ENCODE peak calls at places on chromosomes 3 and 15, in five cellular contexts. W, T, U, N and B are unnamed samples.

GRCh38 chr15:40911139-40911538 is 16.9 kb downstream of the VPS18 start:
- DNase-seq in N (peak; percentile 75), U (no peak), T (no peak), W (no peak), B (no peak)

GRCh38 chr3:173552526-173552925 is 155.0 kb downstream of the NLGN1 start:
- DNase-seq in W (no peak), U (no peak), N (no peak), T (no peak), B (no peak)

GRCh38 chr15:98174286-98174685 is 213.8 kb downstream of the ARRDC4 start:
- DNase-seq in U (no peak), W (no peak), T (no peak), N (peak; percentile 44), B (no peak)

GRCh38 chr15:78811124-78811824 is at the start of gene ADAMTS7:
- DNase-seq in T (peak; percentile 97), N (peak; percentile 95), U (no peak), W (no peak), B (peak; percentile 96)

GRCh38 chr3:16521580-16521941 is 8.1 kb upstream of the RFTN1 start:
- DNase-seq in U (no peak), T (no peak), W (no peak), N (no peak), B (no peak)

GRCh38 chr15:40084657-40085056 is 24.0 kb downstream of the BMF start:
- DNase-seq in W (no peak), N (no peak), U (no peak), T (no peak), B (no peak)

GRCh38 chr15:66101715-66102395 is 151.7 kb downstream of the MEGF11 start:
- DNase-seq in T (no peak), N (no peak), U (no peak), W (no peak), B (no peak)

GRCh38 chr3:101988591-101988990 is 139.3 kb downstream of the NFKBIZ start:
- DNase-seq in U (no peak), W (no peak), N (no peak), T (no peak), B (no peak)

GRCh38 chr15:70447927-70448698 is 315.2 kb downstream of the UACA start:
- DNase-seq in U (no peak), N (no peak), W (no peak), T (peak; percentile 81), B (no peak)

GRCh38 chr15:63452552-63453136 is 51.7 kb upstream of the USP3 start:
- DNase-seq in T (no peak), U (no peak), N (no peak), W (no peak), B (no peak)

GRCh38 chr15:58593870-58594269 is 155.6 kb downstream of the ADAM10 start:
- DNase-seq in U (no peak), W (no peak), T (no peak), N (no peak), B (no peak)

GRCh38 chr3:184145881-184146280 is 9.3 kb upstream of the DVL3 start:
- DNase-seq in W (no peak), U (no peak), T (no peak), N (no peak), B (no peak)

GRCh38 chr3:87311309-87311708 is 34.9 kb upstream of the POU1F1 start:
- DNase-seq in U (no peak), N (no peak), T (no peak), W (no peak), B (no peak)

GRCh38 chr3:78701537-78701936 is 1066.3 kb downstream of the ROBO1 start:
- DNase-seq in N (no peak), T (no peak), W (no peak), U (no peak), B (no peak)

GRCh38 chr3:157128771-157129671 is 30.9 kb downstream of the CCNL1 start:
- DNase-seq in T (no peak), U (no peak), N (no peak), W (peak; percentile 40), B (peak; percentile 38)

GRCh38 chr15:35522061-35522460 is 23.9 kb downstream of the DPH6 start:
- DNase-seq in T (no peak), U (no peak), W (no peak), N (no peak), B (no peak)

GRCh38 chr3:33229947-33230346 is 11.3 kb upstream of the SUSD5 start:
- DNase-seq in N (no peak), W (no peak), T (no peak), U (no peak), B (no peak)

GRCh38 chr15:79724312-79724711 is 172.5 kb downstream of the MTHFS start:
- DNase-seq in N (no peak), W (no peak), U (no peak), T (no peak), B (no peak)

GRCh38 chr3:4067893-4068292 is 235.3 kb upstream of the SETMAR start:
- DNase-seq in U (no peak), T (no peak), N (no peak), W (no peak), B (no peak)

GRCh38 chr3:140995881-140996280 is 54.2 kb downstream of the SLC25A36 start:
- DNase-seq in N (no peak), W (no peak), U (no peak), T (no peak), B (no peak)

GRCh38 chr3:188061133-188061532 is 92.8 kb upstream of the LPP start:
- DNase-seq in W (peak; percentile 58), U (no peak), T (no peak), N (no peak), B (peak; percentile 8)

GRCh38 chr3:153752405-153753027 is 368.7 kb upstream of the ARHGEF26 start:
- DNase-seq in N (no peak), W (no peak), T (no peak), U (no peak), B (no peak)

GRCh38 chr15:65918936-65919335 is 49.6 kb downstream of the RAB11A start:
- DNase-seq in N (no peak), W (no peak), U (no peak), T (no peak), B (no peak)

GRCh38 chr15:25860885-25861866 is 2.0 kb downstream of the ATP10A start:
- DNase-seq in T (no peak), U (no peak), W (no peak), N (no peak), B (no peak)

GRCh38 chr3:98500019-98500418 is 2.5 kb downstream of the OR5K2 start:
- DNase-seq in U (no peak), N (no peak), T (no peak), W (no peak), B (no peak)

GRCh38 chr3:52552089-52552488 is 15.7 kb downstream of the UQCC5 start:
- DNase-seq in U (no peak), T (no peak), W (no peak), N (no peak), B (peak; percentile 10)

GRCh38 chr3:173096994-173097785 is 43.8 kb downstream of the SPATA16 start:
- DNase-seq in T (no peak), N (no peak), W (no peak), U (no peak), B (peak; percentile 2)

GRCh38 chr3:69671082-69671952 is 67.9 kb upstream of the MITF start:
- DNase-seq in N (no peak), U (no peak), W (peak; percentile 8), T (peak; percentile 29), B (peak; percentile 60)

GRCh38 chr3:25532763-25533162 is 104.7 kb downstream of the RARB start:
- DNase-seq in T (peak; percentile 73), N (peak; percentile 72), W (peak; percentile 15), U (no peak), B (peak; percentile 7)

GRCh38 chr3:126113238-126113555 is 29.3 kb upstream of the SLC41A3 start:
- DNase-seq in U (no peak), T (no peak), N (peak; percentile 26), W (no peak), B (no peak)

GRCh38 chr3:138219255-138219654 is 32.2 kb downstream of the ARMC8 start:
- DNase-seq in T (no peak), W (no peak), U (no peak), N (no peak), B (no peak)

GRCh38 chr3:138220788-138221187 is 33.7 kb downstream of the ARMC8 start:
- DNase-seq in W (no peak), N (no peak), U (no peak), T (no peak), B (no peak)

GRCh38 chr3:138222888-138223287 is 35.8 kb downstream of the ARMC8 start:
- DNase-seq in U (no peak), T (no peak), W (no peak), N (no peak), B (no peak)

GRCh38 chr3:138222316-138222715 is 35.2 kb downstream of the ARMC8 start:
- DNase-seq in U (no peak), T (no peak), W (no peak), N (no peak), B (no peak)

GRCh38 chr3:138220242-138220641 is 33.1 kb downstream of the ARMC8 start:
- DNase-seq in W (no peak), T (no peak), N (no peak), U (no peak), B (no peak)
- TF ChIP-seq HDAC2 in W (no peak), T (no peak), N (no peak), U (no peak), B (no peak)

DNA sequence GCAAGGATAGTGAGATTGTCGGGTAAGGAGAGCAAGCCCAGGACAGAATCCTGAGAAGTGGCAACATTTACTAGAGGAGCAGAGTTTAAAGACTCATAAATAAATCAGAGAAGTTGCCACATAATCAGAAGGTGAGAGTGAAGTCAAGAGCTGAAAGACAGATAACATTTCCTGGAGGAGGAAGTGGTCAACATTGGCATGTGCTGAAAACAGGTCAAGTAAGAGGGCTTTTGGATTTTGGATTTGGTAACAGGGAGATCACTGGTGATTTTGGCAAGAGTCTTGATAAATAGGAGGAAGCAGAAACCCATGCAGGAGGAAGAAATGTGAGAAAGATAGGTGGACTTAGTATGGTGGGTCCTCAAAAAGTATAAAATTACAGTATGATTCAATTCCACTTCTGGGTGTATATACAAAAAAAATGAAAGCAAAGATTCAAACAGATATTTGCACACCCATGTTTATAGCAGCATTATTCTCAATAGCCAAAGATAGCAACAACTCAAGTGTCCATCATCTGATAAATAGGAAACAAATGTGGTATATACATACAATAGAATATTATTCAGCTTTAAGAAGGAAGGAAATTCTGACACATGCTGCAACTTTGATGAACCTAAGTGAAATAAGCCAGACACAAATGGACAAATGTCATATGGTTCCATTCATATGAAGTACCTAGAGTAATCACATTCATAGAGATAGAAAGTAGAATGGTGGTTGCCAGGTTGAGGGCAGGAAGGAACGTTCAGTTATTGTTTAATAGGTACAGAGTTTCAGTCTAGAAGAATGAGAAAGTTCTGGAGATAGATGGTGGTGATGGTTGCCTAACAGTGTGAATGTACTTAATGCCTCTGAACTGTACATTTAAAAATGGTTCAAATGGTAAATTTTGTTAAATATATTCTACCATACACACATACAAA is 27.3 kb upstream of the MBNL1 start:
- DNase-seq in W (no peak), N (no peak), U (no peak), T (no peak), B (no peak)
- TF ChIP-seq HDAC2 in W (no peak), N (no peak), U (no peak), T (peak; percentile 95), B (no peak)

GRCh38 chr15:91678003-91678402 is 175.5 kb upstream of the SLCO3A1 start:
- DNase-seq in U (no peak), T (no peak), N (no peak), W (no peak), B (no peak)
- TF ChIP-seq HDAC2 in U (no peak), T (no peak), N (no peak), W (no peak), B (no peak)

DNA sequence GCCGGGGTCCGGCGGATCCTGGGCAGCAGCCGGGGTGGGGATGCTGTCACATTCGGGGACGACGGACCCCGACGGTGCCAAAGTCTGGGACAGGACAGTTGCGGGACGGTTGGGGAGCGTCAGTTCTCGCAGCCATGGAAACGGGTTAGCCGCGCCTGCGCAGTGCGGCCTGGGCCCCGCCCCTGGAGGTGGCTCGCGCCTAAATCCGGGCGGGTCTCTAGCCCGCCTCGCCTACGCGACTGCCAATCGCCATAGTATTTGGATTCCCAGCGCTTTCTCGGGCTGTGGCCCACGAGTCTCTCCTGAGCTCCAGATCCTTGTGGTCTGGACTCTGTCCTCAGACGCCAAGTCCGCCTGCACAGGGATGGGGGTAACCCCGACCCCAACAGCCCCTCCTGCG is at the start of gene ZMYND10:
- DNase-seq in T (peak; percentile 67), W (no peak), N (peak; percentile 96), U (no peak), B (peak; percentile 76)
- TF ChIP-seq HDAC2 in T (no peak), W (no peak), N (no peak), U (no peak), B (no peak)